ENCODE peak calls at places on chromosomes 7 and 10, in five cellular contexts. Y, M, P, Z and U are unnamed samples.

GRCh38 chr10:126387041-126387908 is 1.0 kb downstream of the ADAM12 start:
- DNase-seq in Y (peak; percentile 66), Z (peak; percentile 76), P (peak; percentile 58), M (peak; percentile 44), U (no peak)

GRCh38 chr7:93337047-93337446 is 104.9 kb downstream of the VPS50 start:
- DNase-seq in M (no peak), Z (no peak), Y (no peak), P (no peak), U (no peak)

GRCh38 chr10:14466256-14466655 is 135.5 kb upstream of the FRMD4A start:
- DNase-seq in Z (no peak), M (no peak), P (no peak), Y (no peak), U (no peak)

GRCh38 chr7:96991850-96992623 is 13.3 kb upstream of the DLX6 start:
- DNase-seq in Y (no peak), P (no peak), M (no peak), Z (no peak), U (no peak)

GRCh38 chr10:27360581-27361172 is 120.1 kb upstream of the ACBD5 start:
- DNase-seq in Z (peak; percentile 76), P (peak; percentile 67), M (peak; percentile 68), Y (peak; percentile 47), U (peak; percentile 20)

GRCh38 chr7:71290382-71290781 is 158.4 kb downstream of the GALNT17 start:
- DNase-seq in Z (no peak), Y (no peak), M (peak; percentile 52), P (no peak), U (no peak)

GRCh38 chr7:114086491-114086905 is 167.7 kb upstream of the PPP1R3A start:
- DNase-seq in P (peak; percentile 77), M (peak; percentile 26), Y (no peak), Z (peak; percentile 51), U (no peak)

GRCh38 chr7:50531928-50532327 is 33.3 kb downstream of the DDC start:
- DNase-seq in P (no peak), Z (no peak), Y (no peak), M (no peak), U (no peak)

GRCh38 chr7:91913612-91914011 is 27.1 kb upstream of the AKAP9 start:
- DNase-seq in Z (no peak), M (no peak), Y (peak; percentile 32), P (no peak), U (no peak)

GRCh38 chr10:70505908-70506307 is 27.3 kb downstream of the PALD1 start:
- DNase-seq in Z (no peak), P (no peak), Y (no peak), M (no peak), U (no peak)

GRCh38 chr10:1611936-1612550 is 125.3 kb downstream of the ADARB2 start:
- DNase-seq in Y (no peak), P (no peak), Z (no peak), M (no peak), U (no peak)

GRCh38 chr7:135282621-135283295 is 49.1 kb downstream of the STRA8 start:
- DNase-seq in M (no peak), Z (no peak), P (no peak), Y (no peak), U (no peak)

GRCh38 chr10:73218466-73219191 is 28.4 kb downstream of the DNAJC9 start:
- DNase-seq in M (no peak), Y (peak; percentile 31), Z (no peak), P (no peak), U (no peak)

GRCh38 chr10:70773461-70773860 is 11.7 kb downstream of the TBATA start:
- DNase-seq in Z (no peak), M (no peak), Y (no peak), P (no peak), U (no peak)

GRCh38 chr7:1663857-1664651 is 6.0 kb upstream of the ELFN1 start:
- DNase-seq in Z (no peak), M (no peak), Y (no peak), P (peak; percentile 47), U (no peak)

GRCh38 chr10:86888585-86889381 is 68.6 kb downstream of the MMRN2 start:
- DNase-seq in Y (peak; percentile 55), P (no peak), M (no peak), Z (no peak), U (peak; percentile 31)

GRCh38 chr10:117805191-117805590 is 241.6 kb downstream of the RAB11FIP2 start:
- DNase-seq in M (no peak), Z (no peak), P (no peak), Y (no peak), U (no peak)
- TF ChIP-seq CTCF in M (no peak), Z (no peak), P (no peak), Y (no peak), U (no peak)

DNA sequence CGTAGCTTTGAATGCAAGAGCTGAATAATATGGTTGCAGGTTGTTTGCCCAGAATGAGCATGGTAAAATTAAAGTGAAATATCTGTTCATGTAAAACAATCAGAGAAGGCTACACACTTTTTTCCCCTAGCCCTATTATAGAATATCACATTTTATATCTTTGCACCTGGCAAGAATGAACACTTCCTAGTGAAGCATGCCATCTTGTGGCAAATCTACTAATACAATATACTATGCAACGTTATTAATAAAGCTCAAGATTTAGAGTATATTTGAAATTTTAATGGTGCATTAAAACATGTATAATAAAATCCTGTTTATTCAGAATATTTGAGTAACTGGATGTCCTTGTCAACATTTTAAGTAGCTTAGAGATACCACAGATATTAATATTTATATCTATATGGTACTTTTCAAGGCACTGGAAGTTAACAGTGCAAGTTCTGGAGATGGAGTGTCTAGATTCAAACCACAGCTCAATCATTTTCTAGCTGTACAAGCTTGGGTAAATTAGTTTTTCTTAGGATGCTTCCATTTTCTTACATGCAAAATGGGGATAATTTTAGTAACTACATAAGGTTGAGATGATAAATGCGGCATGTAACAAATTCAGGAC is 643.1 kb upstream of the SEMA3D start:
- DNase-seq in Z (no peak), Y (no peak), P (no peak), M (no peak), U (peak; percentile 4)
- TF ChIP-seq CTCF in Z (no peak), Y (peak; percentile 21), P (peak; percentile 12), M (peak; percentile 14), U (peak; percentile 46)

GRCh38 chr7:12731775-12732174 is 44.3 kb downstream of the ARL4A start:
- DNase-seq in P (no peak), Y (no peak), M (no peak), Z (no peak), U (no peak)

GRCh38 chr7:12730523-12730922 is 43.1 kb downstream of the ARL4A start:
- DNase-seq in Z (no peak), M (no peak), Y (no peak), P (no peak), U (no peak)

GRCh38 chr7:12732428-12732827 is 45.0 kb downstream of the ARL4A start:
- DNase-seq in Y (no peak), M (no peak), Z (no peak), P (no peak), U (no peak)

GRCh38 chr7:12729112-12729511 is 41.7 kb downstream of the ARL4A start:
- DNase-seq in Z (peak; percentile 54), M (peak; percentile 80), Y (peak; percentile 35), P (peak; percentile 65), U (no peak)

GRCh38 chr7:12731214-12731656 is 43.8 kb downstream of the ARL4A start:
- DNase-seq in P (no peak), Z (no peak), Y (peak; percentile 24), M (no peak), U (no peak)
- TF ChIP-seq CTCF in P (no peak), Z (no peak), Y (peak; percentile 14), M (no peak), U (peak; percentile 22)

GRCh38 chr10:9608592-9608991 is 1409.1 kb upstream of the CELF2 start:
- DNase-seq in P (no peak), Y (no peak), Z (no peak), M (no peak), U (no peak)
- TF ChIP-seq CTCF in P (no peak), Y (peak; percentile 35), Z (peak; percentile 13), M (peak; percentile 45), U (peak; percentile 41)

GRCh38 chr10:95208702-95209391 is 14.8 kb downstream of the ACSM6 start:
- DNase-seq in P (no peak), M (no peak), Y (no peak), Z (no peak), U (no peak)
- TF ChIP-seq CTCF in P (peak; percentile 19), M (peak; percentile 47), Y (no peak), Z (peak; percentile 17), U (peak; percentile 34)

GRCh38 chr7:149468208-149468607 is 7.3 kb upstream of the ZNF777 start:
- DNase-seq in Y (no peak), M (no peak), Z (no peak), P (no peak), U (no peak)
- TF ChIP-seq CTCF in Y (no peak), M (no peak), Z (no peak), P (no peak), U (no peak)

GRCh38 chr10:100106865-100107264 is 25.2 kb upstream of the CPN1 start:
- DNase-seq in Y (no peak), P (no peak), Z (no peak), M (no peak), U (no peak)

GRCh38 chr10:100104300-100104699 is 22.6 kb upstream of the CPN1 start:
- DNase-seq in P (no peak), M (no peak), Y (no peak), Z (no peak), U (no peak)

GRCh38 chr10:100103581-100103980 is 21.9 kb upstream of the CPN1 start:
- DNase-seq in Y (no peak), Z (no peak), M (no peak), P (no peak), U (no peak)

GRCh38 chr10:100101526-100102076 is 19.9 kb upstream of the CPN1 start:
- DNase-seq in P (no peak), M (no peak), Z (peak; percentile 47), Y (peak; percentile 28), U (no peak)

DNA sequence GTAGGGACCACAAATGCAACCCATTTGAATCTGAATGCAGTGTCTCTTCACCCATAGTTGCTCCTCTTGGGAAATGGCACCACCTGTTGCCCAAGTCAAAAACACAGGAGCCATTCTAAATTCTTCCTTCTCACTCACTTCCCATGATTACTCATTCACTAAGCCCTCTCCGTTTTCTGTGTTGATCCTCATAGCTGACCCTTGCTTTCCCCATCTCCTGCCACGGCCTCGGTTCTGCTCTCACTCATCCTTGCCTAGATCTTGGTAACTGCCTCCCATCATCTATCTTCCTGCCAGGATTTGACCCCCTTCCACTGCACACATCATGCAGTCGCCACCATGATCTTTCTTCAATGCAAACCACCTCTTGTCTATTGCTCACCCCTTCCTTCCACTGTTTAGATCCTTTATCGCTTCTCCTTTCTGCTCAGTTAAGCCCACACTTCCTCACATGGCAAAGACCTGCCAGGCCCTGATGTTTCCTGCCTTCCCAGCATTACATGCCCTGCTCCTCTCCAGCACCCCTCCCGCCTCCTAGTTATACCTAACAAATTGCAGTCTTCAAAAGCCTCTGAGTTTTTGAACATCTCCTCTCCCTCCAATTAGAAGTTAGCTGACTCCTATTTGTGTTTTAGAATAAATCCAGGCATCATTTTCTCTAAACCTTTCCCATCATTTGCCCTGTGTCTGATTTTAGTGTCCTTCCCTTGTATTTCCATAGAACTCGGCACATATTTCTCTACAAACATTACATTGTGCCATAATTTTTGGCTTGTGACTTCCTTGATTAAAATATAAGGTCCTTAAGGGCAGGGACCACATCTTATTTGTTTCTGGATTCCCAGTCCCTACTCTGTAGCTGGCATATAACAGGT is 19.2 kb upstream of the CPN1 start:
- DNase-seq in P (no peak), Y (peak; percentile 37), Z (no peak), M (no peak), U (no peak)
- TF ChIP-seq CTCF in P (no peak), Y (no peak), Z (no peak), M (no peak), U (peak; percentile 7)